ENCODE peak calls at places on chromosomes 11 and 22, in eight cellular contexts. P, H, I, F, T, B, R and Z are unnamed samples.

GRCh38 chr11:16011396-16011795 is 344.9 kb downstream of the SOX6 start:
- DNase-seq in P (no peak), H (no peak), I (no peak), F (no peak), T (no peak), B (no peak), R (no peak), Z (no peak)

GRCh38 chr11:115322553-115323203 is 181.5 kb downstream of the CADM1 start:
- DNase-seq in P (no peak), H (no peak), I (no peak), F (no peak), T (no peak), B (no peak), R (no peak), Z (no peak)

GRCh38 chr22:36331912-36332622 is 55.7 kb downstream of the MYH9 start:
- DNase-seq in P (peak), H (peak), I (no peak), F (peak), T (peak), B (no peak), R (peak), Z (no peak)

GRCh38 chr22:19817561-19818263 is 37.0 kb downstream of the GNB1L start:
- DNase-seq in P (no peak), H (no peak), I (no peak), F (no peak), T (no peak), B (no peak), R (no peak), Z (no peak)

GRCh38 chr11:57356179-57356757 is 18.1 kb downstream of the P2RX3 start:
- DNase-seq in P (no peak), H (no peak), I (no peak), F (no peak), T (no peak), B (no peak), R (no peak), Z (no peak)

GRCh38 chr11:43504316-43504950 is 145.7 kb downstream of the TTC17 start:
- DNase-seq in P (no peak), H (no peak), I (no peak), F (no peak), T (peak), B (peak), R (no peak), Z (peak)

GRCh38 chr11:7614656-7615055 is 58.6 kb downstream of the CYB5R2 start:
- DNase-seq in P (no peak), H (no peak), I (no peak), F (no peak), T (no peak), B (no peak), R (no peak), Z (no peak)

GRCh38 chr22:43312608-43313007 is 30.6 kb downstream of the SCUBE1 start:
- DNase-seq in P (no peak), H (peak), I (no peak), F (no peak), T (no peak), B (no peak), R (no peak), Z (no peak)

GRCh38 chr11:47398011-47398410 is 10.4 kb upstream of the SLC39A13 start:
- DNase-seq in P (no peak), H (no peak), I (no peak), F (no peak), T (no peak), B (peak), R (no peak), Z (no peak)

GRCh38 chr22:32206774-32207758 is 2.2 kb upstream of the RFPL2 start:
- DNase-seq in P (peak), H (no peak), I (no peak), F (peak), T (peak), B (peak), R (peak), Z (peak)

GRCh38 chr11:111736191-111736590 is 30.0 kb downstream of the PPP2R1B start:
- DNase-seq in P (no peak), H (no peak), I (no peak), F (no peak), T (no peak), B (no peak), R (peak), Z (no peak)

GRCh38 chr22:30427871-30428270 is 2.3 kb downstream of the MTFP1 start:
- DNase-seq in P (no peak), H (peak), I (no peak), F (no peak), T (no peak), B (no peak), R (no peak), Z (no peak)

GRCh38 chr11:116960916-116961315 is 123.5 kb upstream of the APOA1 start:
- DNase-seq in P (no peak), H (no peak), I (no peak), F (no peak), T (no peak), B (peak), R (peak), Z (no peak)

GRCh38 chr11:57514538-57515331 is 767 bp downstream of the SLC43A1 start:
- DNase-seq in P (peak), H (peak), I (peak), F (peak), T (peak), B (peak), R (no peak), Z (peak)

GRCh38 chr11:105960252-105961245 is 61.5 kb downstream of the MSANTD4 start:
- DNase-seq in P (no peak), H (no peak), I (no peak), F (no peak), T (no peak), B (peak), R (no peak), Z (peak)

GRCh38 chr11:23688835-23689234 is 808.0 kb upstream of the LUZP2 start:
- DNase-seq in P (no peak), H (no peak), I (no peak), F (no peak), T (peak), B (no peak), R (no peak), Z (no peak)

GRCh38 chr11:32821517-32821916 is 8.2 kb upstream of the PRRG4 start:
- DNase-seq in P (no peak), H (no peak), I (no peak), F (no peak), T (no peak), B (no peak), R (no peak), Z (no peak)

GRCh38 chr11:106457727-106458126 is 380.3 kb downstream of the AASDHPPT start:
- DNase-seq in P (no peak), H (no peak), I (no peak), F (no peak), T (no peak), B (no peak), R (peak), Z (no peak)

GRCh38 chr11:30788849-30789248 is 202.7 kb upstream of the MPPED2 start:
- DNase-seq in P (no peak), H (no peak), I (no peak), F (no peak), T (peak), B (no peak), R (no peak), Z (no peak)